ENCODE peak calls at places on chromosomes 1 and 21, in four cellular contexts. V is suprapubic skin, Q is HepG2, J is A549. M is an unnamed sample.

GRCh38 chr1:76289692-76290091 is 215.1 kb downstream of the ST6GALNAC3 start:
- DNase-seq in Q (no peak), V (no peak), J (no peak), M (no peak)

GRCh38 chr21:43923391-43923790 is 58.4 kb downstream of the AGPAT3 start:
- DNase-seq in Q (no peak), J (no peak), V (no peak), M (no peak)

GRCh38 chr1:153945131-153945794 is 1.3 kb downstream of the DENND4B start:
- DNase-seq in J (peak), Q (no peak), V (no peak), M (peak)

GRCh38 chr21:35254006-35254751 is 205.1 kb upstream of the RUNX1 start:
- DNase-seq in J (no peak), V (no peak), Q (no peak), M (peak)

GRCh38 chr1:51960262-51960661 is 30.2 kb downstream of the RAB3B start:
- DNase-seq in J (no peak), V (no peak), Q (no peak), M (no peak)

GRCh38 chr1:61301824-61302652 is 219.7 kb downstream of the NFIA start:
- DNase-seq in V (no peak), J (peak), Q (peak), M (no peak)

GRCh38 chr1:9143250-9143649 is 14.3 kb upstream of the GPR157 start:
- DNase-seq in J (no peak), V (no peak), Q (no peak), M (no peak)

GRCh38 chr1:234321211-234321610 is 52.0 kb upstream of the COA6 start:
- DNase-seq in Q (no peak), J (no peak), V (no peak), M (no peak)

GRCh38 chr1:111690306-111690617 is 48.9 kb downstream of the INKA2 start:
- DNase-seq in J (no peak), V (no peak), Q (no peak), M (peak)

GRCh38 chr1:12132078-12132477 is 34.7 kb upstream of the TNFRSF1B start:
- DNase-seq in J (no peak), V (no peak), Q (no peak), M (no peak)

DNA sequence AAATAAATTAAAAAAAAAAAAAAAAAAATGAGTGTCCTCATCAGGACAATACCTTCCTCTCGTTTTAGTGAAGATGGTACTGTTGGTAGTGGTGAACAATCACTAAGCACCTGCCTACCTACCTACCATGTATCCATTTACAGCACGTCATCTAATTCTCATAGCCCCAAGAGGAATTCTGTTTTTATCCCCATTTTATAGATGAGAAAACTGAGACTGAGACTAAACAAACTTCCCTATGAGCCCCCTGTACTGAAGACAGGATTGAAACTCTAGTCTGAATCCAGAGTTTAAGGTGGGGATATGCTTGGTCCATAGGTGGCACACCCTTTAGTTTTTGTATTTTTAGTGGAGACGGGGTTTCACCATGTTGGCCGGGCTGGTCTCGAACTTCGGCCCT is 17.3 kb upstream of the THEMIS2 start:
- DNase-seq in Q (no peak), V (no peak), J (no peak), M (no peak)
- H3K4me3 ChIP-seq in Q (no peak), V (no peak), J (no peak), M (no peak)

GRCh38 chr1:113976609-113977278 is 2.5 kb upstream of the OLFML3 start:
- DNase-seq in J (no peak), V (no peak), Q (peak), M (no peak)
- TF ChIP-seq EP300 in J (no peak), V (no peak), Q (no peak), M (no peak)

GRCh38 chr1:48777219-48777895 is 666 bp upstream of the BEND5 start:
- DNase-seq in Q (no peak), J (no peak), V (no peak), M (no peak)
- H3K4me3 ChIP-seq in Q (peak), J (peak), V (peak), M (peak)

GRCh38 chr1:206816390-206817287 is 44.3 kb upstream of the IL10 start:
- DNase-seq in J (no peak), V (no peak), Q (no peak), M (no peak)
- TF ChIP-seq EP300 in J (no peak), V (no peak), Q (no peak), M (no peak)